ENCODE peak calls at places on chromosomes 7 and 10, in ten cellular contexts. B is left ventricle myocardium superior; F is AML-193; G is heart left ventricle; U is EL; K is CD8-positive, alpha-beta T cell; M is COR-L47; N is fibroblast of pulmonary artery; T is cardiac fibroblast; L is AG10803. R is an unnamed sample.

GRCh38 chr7:106717997-106718871 is 57.3 kb upstream of the CCDC71L start:
- DNase-seq in F (peak; percentile 91), L (peak; percentile 99), N (peak; percentile 98), B (no peak), U (peak; percentile 99), M (no peak), T (peak; percentile 97), G (no peak), K (peak; percentile 51), R (no peak)

GRCh38 chr10:24703700-24704099 is 20.0 kb downstream of the ARHGAP21 start:
- DNase-seq in B (no peak), K (no peak), M (no peak), G (no peak), F (no peak), U (peak; percentile 85), T (no peak), N (peak; percentile 35), L (peak; percentile 92), R (no peak)

GRCh38 chr7:86485842-86486241 is 157.9 kb upstream of the GRM3 start:
- DNase-seq in L (no peak), M (no peak), N (no peak), T (no peak), K (no peak), B (no peak), U (no peak), G (no peak), F (no peak), R (no peak)

GRCh38 chr7:127347567-127348246 is 44.8 kb downstream of the ZNF800 start:
- DNase-seq in L (peak; percentile 60), K (peak; percentile 71), N (peak; percentile 71), U (peak; percentile 67), G (peak; percentile 83), M (no peak), B (peak; percentile 82), F (peak; percentile 61), T (peak; percentile 75), R (peak; percentile 77)

GRCh38 chr7:44221231-44221791 is 20.5 kb downstream of the YKT6 start:
- DNase-seq in G (peak; percentile 62), M (no peak), T (peak; percentile 19), L (no peak), B (peak; percentile 27), K (no peak), U (peak; percentile 18), F (no peak), N (no peak), R (no peak)

GRCh38 chr7:130372402-130372801 is 7.9 kb upstream of the CPA1 start:
- DNase-seq in B (no peak), T (no peak), K (no peak), U (no peak), L (no peak), G (no peak), N (no peak), F (no peak), M (no peak), R (no peak)

GRCh38 chr10:89563861-89564478 is 28.6 kb upstream of the SLC16A12 start:
- DNase-seq in T (peak; percentile 64), K (no peak), U (peak; percentile 59), N (peak; percentile 72), M (no peak), L (peak; percentile 41), G (no peak), B (no peak), F (peak; percentile 54), R (no peak)

GRCh38 chr10:3783721-3784432 is 1.1 kb downstream of the KLF6 start:
- DNase-seq in U (peak; percentile 74), T (peak; percentile 90), F (peak; percentile 50), L (peak; percentile 94), G (peak; percentile 84), M (peak; percentile 75), N (peak; percentile 83), B (peak; percentile 82), K (peak; percentile 76), R (peak; percentile 84)

GRCh38 chr7:3578399-3578798 is 277.3 kb downstream of the SDK1 start:
- DNase-seq in F (no peak), G (no peak), L (no peak), M (no peak), N (no peak), U (no peak), B (no peak), K (no peak), T (no peak), R (no peak)

GRCh38 chr7:46993396-46993795 is 588.5 kb downstream of the TNS3 start:
- DNase-seq in B (no peak), U (no peak), M (no peak), L (peak; percentile 46), F (no peak), T (peak; percentile 62), G (no peak), N (peak; percentile 57), K (no peak), R (no peak)

GRCh38 chr10:131274133-131274880 is 37.2 kb downstream of the TCERG1L start:
- DNase-seq in M (no peak), G (no peak), F (no peak), T (no peak), U (no peak), N (no peak), B (no peak), K (no peak), L (no peak), R (no peak)

GRCh38 chr10:86389441-86390193 is 23.0 kb upstream of the GRID1 start:
- DNase-seq in U (no peak), F (no peak), L (no peak), N (peak; percentile 56), T (peak; percentile 49), M (no peak), B (no peak), G (peak; percentile 60), K (no peak), R (no peak)

GRCh38 chr10:51658075-51658474 is 41.3 kb downstream of the CSTF2T start:
- DNase-seq in U (no peak), F (no peak), K (no peak), B (no peak), L (no peak), T (no peak), G (no peak), N (no peak), M (no peak), R (no peak)

GRCh38 chr7:96250776-96251361 is 71.0 kb downstream of the SLC25A13 start:
- DNase-seq in F (peak; percentile 59), T (no peak), G (no peak), L (no peak), U (no peak), N (no peak), K (no peak), M (no peak), B (no peak), R (no peak)

GRCh38 chr10:95295031-95295755 is 4.4 kb upstream of the PDLIM1 start:
- DNase-seq in G (peak; percentile 72), L (peak; percentile 52), B (peak; percentile 66), N (peak; percentile 60), F (peak; percentile 36), K (peak; percentile 31), M (no peak), T (peak; percentile 62), U (peak; percentile 59), R (peak; percentile 62)

GRCh38 chr7:28296571-28297483 is 115.5 kb upstream of the CREB5 start:
- DNase-seq in K (peak; percentile 42), L (peak; percentile 33), F (peak; percentile 38), T (peak; percentile 45), N (peak; percentile 47), M (peak; percentile 33), U (peak; percentile 62), B (peak; percentile 38), G (no peak), R (no peak)

GRCh38 chr7:28181921-28182517 is 1.4 kb upstream of the JAZF1 start:
- DNase-seq in N (no peak), T (no peak), U (no peak), K (no peak), M (no peak), G (no peak), F (no peak), B (no peak), L (no peak), R (peak; percentile 48)

GRCh38 chr10:88168171-88169036 is 305.0 kb downstream of the PTEN start:
- DNase-seq in G (no peak), M (no peak), B (no peak), T (no peak), L (no peak), U (no peak), K (no peak), F (no peak), N (no peak), R (no peak)

GRCh38 chr7:151083071-151083823 is at the start of gene TMUB1:
- DNase-seq in N (no peak), B (peak; percentile 90), K (peak; percentile 96), U (peak; percentile 64), G (peak; percentile 93), M (peak; percentile 69), F (peak; percentile 43), L (peak; percentile 42), T (peak; percentile 61), R (peak; percentile 85)

GRCh38 chr7:43570688-43571365 is 12.1 kb upstream of the STK17A start:
- DNase-seq in U (peak; percentile 7), M (no peak), F (no peak), G (no peak), N (no peak), T (no peak), B (no peak), L (peak; percentile 31), K (no peak), R (no peak)

GRCh38 chr10:1569208-1569607 is 168.1 kb downstream of the ADARB2 start:
- DNase-seq in M (no peak), F (no peak), G (peak; percentile 12), U (no peak), B (no peak), T (no peak), K (no peak), N (no peak), L (no peak), R (no peak)

GRCh38 chr10:8305871-8306652 is 251.6 kb downstream of the GATA3 start:
- DNase-seq in U (no peak), F (no peak), G (no peak), B (no peak), L (no peak), T (no peak), M (no peak), K (no peak), N (peak; percentile 55), R (no peak)

R was measured in left lobe of liver.